ENCODE peak calls at places on chromosomes 16 and 17, in four cellular contexts. R is dorsolateral prefrontal cortex, H is M059J, K is NCI-H510A treated with DMSO at 0.1 percent for 48 hours. M is an unnamed sample.
A peak's percentile ranks its signal among the peaks of the same experiment; 100 is the strongest.

GRCh38 chr16:85844786-85845185 is 45.3 kb downstream of the COX4I1 start:
- DNase-seq in R (peak; percentile 27), H (no peak), K (no peak), M (peak; percentile 38)

GRCh38 chr17:73293480-73293911 is 18.3 kb downstream of the CDC42EP4 start:
- DNase-seq in R (no peak), H (peak; percentile 82), K (no peak), M (peak; percentile 75)

GRCh38 chr17:39635614-39636176 is 1.2 kb upstream of the STARD3 start:
- DNase-seq in R (no peak), H (no peak), K (no peak), M (no peak)

GRCh38 chr17:18949566-18949965 is 2.4 kb upstream of the SLC5A10 start:
- DNase-seq in R (no peak), H (no peak), K (no peak), M (peak; percentile 40)

GRCh38 chr16:85418978-85419491 is 194.1 kb upstream of the GSE1 start:
- DNase-seq in R (peak; percentile 78), H (no peak), K (no peak), M (no peak)

GRCh38 chr16:3536271-3536671 is 35.5 kb downstream of the CLUAP1 start:
- DNase-seq in R (no peak), H (no peak), K (no peak), M (peak; percentile 91)

GRCh38 chr17:77329741-77330531 is 189.2 kb downstream of the SEC14L1 start:
- DNase-seq in R (peak; percentile 34), H (no peak), K (no peak), M (no peak)

GRCh38 chr17:27562777-27563455 is 68.1 kb upstream of the LGALS9 start:
- DNase-seq in R (no peak), H (peak; percentile 24), K (no peak), M (no peak)

GRCh38 chr17:67636312-67636711 is 81.4 kb upstream of the NOL11 start:
- DNase-seq in R (no peak), H (no peak), K (no peak), M (no peak)

GRCh38 chr17:45087496-45087975 is 26.4 kb downstream of the NMT1 start:
- DNase-seq in R (no peak), H (no peak), K (no peak), M (no peak)

GRCh38 chr17:40547079-40547784 is 18.0 kb downstream of the CCR7 start:
- DNase-seq in R (no peak), H (no peak), K (peak; percentile 94), M (no peak)

GRCh38 chr17:68198931-68199836 is 48.7 kb upstream of the AMZ2 start:
- DNase-seq in R (no peak), H (no peak), K (peak; percentile 40), M (peak; percentile 6)

GRCh38 chr17:63962298-63962744 is 10.4 kb downstream of the SCN4A start:
- DNase-seq in R (no peak), H (no peak), K (no peak), M (no peak)

GRCh38 chr17:30093463-30094147 is 23.0 kb upstream of the NSRP1 start:
- DNase-seq in R (no peak), H (peak; percentile 66), K (peak; percentile 69), M (peak; percentile 73)

GRCh38 chr17:4086041-4086483 is 56.8 kb downstream of the ZZEF1 start:
- DNase-seq in R (no peak), H (no peak), K (no peak), M (no peak)

GRCh38 chr17:39051001-39051605 is 83.9 kb upstream of the FBXO47 start:
- DNase-seq in R (no peak), H (no peak), K (no peak), M (no peak)

GRCh38 chr17:28145348-28145747 is 102.9 kb downstream of the NLK start:
- DNase-seq in R (no peak), H (peak; percentile 72), K (no peak), M (peak; percentile 25)

GRCh38 chr17:2954898-2955445 is 108.4 kb downstream of the OR1D5 start:
- DNase-seq in R (no peak), H (peak; percentile 96), K (peak; percentile 10), M (peak; percentile 95)

GRCh38 chr16:56861092-56861610 is 3.9 kb upstream of the SLC12A3 start:
- DNase-seq in R (no peak), H (peak; percentile 92), K (no peak), M (no peak)

GRCh38 chr16:69040144-69040909 is 65.1 kb upstream of the HAS3 start:
- DNase-seq in R (no peak), H (peak; percentile 77), K (no peak), M (peak; percentile 77)

GRCh38 chr16:80924372-80924978 is 82.2 kb downstream of the CMC2 start:
- DNase-seq in R (peak; percentile 51), H (peak; percentile 60), K (no peak), M (peak; percentile 69)

GRCh38 chr17:15657868-15658775 is 26.0 kb downstream of the TRIM16 start:
- DNase-seq in R (no peak), H (peak; percentile 29), K (no peak), M (no peak)

GRCh38 chr17:77428901-77429734 is 288.3 kb downstream of the SEC14L1 start:
- DNase-seq in R (no peak), H (no peak), K (no peak), M (no peak)

GRCh38 chr17:63171428-63172205 is 205.6 kb downstream of the TANC2 start:
- DNase-seq in R (no peak), H (peak; percentile 81), K (no peak), M (peak; percentile 59)

GRCh38 chr17:77615672-77616242 is 342.7 kb upstream of the TNRC6C start:
- DNase-seq in R (no peak), H (no peak), K (no peak), M (peak; percentile 23)

GRCh38 chr17:47990962-47991731 is 20.2 kb downstream of the CDK5RAP3 start:
- DNase-seq in R (no peak), H (no peak), K (no peak), M (peak; percentile 27)

GRCh38 chr17:77692571-77693161 is 265.8 kb upstream of the TNRC6C start:
- DNase-seq in R (no peak), H (peak; percentile 76), K (no peak), M (no peak)

GRCh38 chr17:72916991-72917390 is 175.5 kb downstream of the SLC39A11 start:
- DNase-seq in R (no peak), H (no peak), K (no peak), M (peak; percentile 36)

GRCh38 chr16:83533193-83533592 is 274.6 kb upstream of the HSBP1 start:
- DNase-seq in R (peak; percentile 37), H (peak; percentile 93), K (peak; percentile 91), M (peak; percentile 17)

GRCh38 chr17:1673041-1673790 is 11.5 kb downstream of the PRPF8 start:
- DNase-seq in R (no peak), H (no peak), K (no peak), M (no peak)

GRCh38 chr17:50346313-50347086 is 574 bp downstream of the XYLT2 start:
- DNase-seq in R (no peak), H (peak; percentile 40), K (no peak), M (no peak)

GRCh38 chr17:27651411-27652345 is 20.7 kb downstream of the LGALS9 start:
- DNase-seq in R (peak; percentile 78), H (peak; percentile 42), K (peak; percentile 2), M (peak; percentile 57)

GRCh38 chr16:12390644-12391043 is 413.0 kb downstream of the CPPED1 start:
- DNase-seq in R (no peak), H (no peak), K (no peak), M (peak; percentile 5)

GRCh38 chr17:55285340-55286301 is 20.9 kb downstream of the HLF start:
- DNase-seq in R (peak; percentile 86), H (peak; percentile 82), K (peak; percentile 87), M (peak; percentile 96)

GRCh38 chr17:48023408-48024148 is 14.0 kb downstream of the COPZ2 start:
- DNase-seq in R (peak; percentile 88), H (peak; percentile 91), K (peak; percentile 91), M (no peak)

GRCh38 chr17:75244133-75244866 is 17.1 kb downstream of the GGA3 start:
- DNase-seq in R (no peak), H (no peak), K (no peak), M (no peak)

GRCh38 chr16:85631802-85632393 is 18.8 kb downstream of the GSE1 start:
- DNase-seq in R (no peak), H (no peak), K (no peak), M (no peak)

GRCh38 chr16:80122155-80122554 is 418.6 kb upstream of the DYNLRB2 start:
- DNase-seq in R (no peak), H (no peak), K (peak; percentile 15), M (peak; percentile 57)

GRCh38 chr16:70162041-70162451 is 11.5 kb upstream of the CLEC18C start:
- DNase-seq in R (no peak), H (peak; percentile 78), K (no peak), M (peak; percentile 48)

GRCh38 chr17:81428521-81428920 is 33.3 kb downstream of the BAHCC1 start:
- DNase-seq in R (no peak), H (no peak), K (no peak), M (no peak)